ENCODE peak calls at places on chromosomes 6 and 20, in seven cellular contexts. L is A549, T is HCT116, S is retinal pigment epithelial cell, E is IMR-90, X is AG10803, G is esophagus squamous epithelium. I is an unnamed sample.

GRCh38 chr6:151081658-151082057 is 158.1 kb upstream of the AKAP12 start:
- DNase-seq in T (no peak), L (no peak), S (no peak), G (no peak), E (no peak), X (no peak), I (no peak)

GRCh38 chr20:38620501-38620900 is 18.9 kb downstream of the ARHGAP40 start:
- DNase-seq in G (no peak), S (no peak), L (no peak), T (no peak), E (no peak), X (no peak), I (no peak)

GRCh38 chr20:62476074-62476838 is 461 bp upstream of the GATA5 start:
- DNase-seq in L (peak; percentile 48), S (no peak), X (no peak), G (no peak), T (no peak), E (no peak), I (no peak)

GRCh38 chr20:53321596-53321995 is 272.0 kb downstream of the ZNF217 start:
- DNase-seq in L (peak; percentile 7), T (no peak), E (no peak), S (no peak), X (no peak), G (no peak), I (no peak)

GRCh38 chr20:59749293-59749680 is 144.9 kb downstream of the PHACTR3 start:
- DNase-seq in L (no peak), G (no peak), S (no peak), X (peak; percentile 91), T (no peak), E (peak; percentile 53), I (no peak)

GRCh38 chr20:41734506-41734945 is 116.3 kb upstream of the CHD6 start:
- DNase-seq in G (no peak), T (peak; percentile 37), S (no peak), L (peak; percentile 54), X (peak; percentile 35), E (peak; percentile 22), I (peak; percentile 49)

GRCh38 chr20:3358676-3359340 is 48.7 kb downstream of the DNAAF9 start:
- DNase-seq in T (no peak), X (no peak), E (no peak), L (no peak), S (no peak), G (no peak), I (no peak)

GRCh38 chr20:54151511-54152226 is 22.1 kb downstream of the CYP24A1 start:
- DNase-seq in T (no peak), L (peak; percentile 92), S (no peak), X (no peak), E (no peak), G (no peak), I (no peak)

GRCh38 chr6:136289327-136289578 is 393 bp downstream of the BCLAF1 start:
- DNase-seq in S (peak; percentile 64), G (peak; percentile 68), E (peak; percentile 86), T (peak; percentile 76), L (peak; percentile 89), X (peak; percentile 85), I (peak; percentile 90)

GRCh38 chr20:38645980-38646858 is 44.6 kb downstream of the ARHGAP40 start:
- DNase-seq in S (no peak), X (peak; percentile 46), G (peak; percentile 12), T (peak; percentile 43), E (peak; percentile 50), L (peak; percentile 71), I (peak; percentile 72)

GRCh38 chr20:62367483-62368302 is 581 bp upstream of the LAMA5 start:
- DNase-seq in G (no peak), E (no peak), T (no peak), X (no peak), S (no peak), L (peak; percentile 71), I (no peak)

GRCh38 chr6:170424634-170425126 is 118.1 kb downstream of the FAM120B start:
- DNase-seq in S (no peak), T (no peak), E (no peak), L (no peak), G (no peak), X (no peak), I (no peak)

GRCh38 chr6:16821834-16822264 is 60.6 kb upstream of the ATXN1 start:
- DNase-seq in X (no peak), S (no peak), E (no peak), G (no peak), T (no peak), L (no peak), I (no peak)

DNA sequence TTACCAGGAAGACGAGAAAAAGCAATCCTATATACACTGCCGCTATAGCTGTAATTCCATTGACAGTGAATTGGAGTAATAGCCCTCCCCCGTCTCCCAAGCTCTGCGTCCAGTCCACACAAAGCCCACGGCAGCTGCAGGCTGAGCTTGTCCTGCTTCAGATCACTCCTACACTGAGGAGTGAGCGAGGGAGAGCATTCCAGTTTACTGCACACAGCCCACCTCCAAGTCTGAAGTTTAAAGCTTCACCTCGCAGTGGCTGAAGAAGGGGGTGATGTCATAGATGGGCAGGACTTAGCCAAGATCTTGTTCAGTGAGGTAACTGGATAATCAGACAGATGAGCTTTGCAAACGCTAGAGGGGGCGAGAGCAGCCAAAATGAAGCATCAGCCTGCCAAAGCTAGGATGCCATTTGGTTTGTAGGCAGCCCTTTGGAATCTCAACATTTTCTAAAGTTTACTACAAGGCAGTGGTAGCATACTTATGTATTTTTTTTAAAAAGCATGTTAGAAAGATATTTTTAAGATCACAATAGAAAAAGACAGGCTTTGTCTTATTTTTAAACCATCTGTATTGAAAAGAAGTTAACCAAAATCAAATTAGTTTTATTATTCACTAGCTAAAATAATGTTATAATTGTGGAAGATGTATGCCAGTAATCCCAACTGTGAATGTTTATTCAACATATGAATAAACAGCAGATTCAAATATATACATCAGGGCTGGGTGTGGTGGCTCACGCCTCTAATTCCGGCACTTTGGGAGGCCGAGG is at the start of gene FLRT3:
- DNase-seq in X (peak; percentile 90), T (peak; percentile 83), G (no peak), L (peak; percentile 97), E (peak; percentile 96), S (peak; percentile 97), I (peak; percentile 99)
- TF ChIP-seq CTCF in X (peak; percentile 87), T (peak; percentile 70), G (peak; percentile 80), L (peak; percentile 94), E (peak; percentile 86), S (peak; percentile 83), I (peak; percentile 92)

DNA sequence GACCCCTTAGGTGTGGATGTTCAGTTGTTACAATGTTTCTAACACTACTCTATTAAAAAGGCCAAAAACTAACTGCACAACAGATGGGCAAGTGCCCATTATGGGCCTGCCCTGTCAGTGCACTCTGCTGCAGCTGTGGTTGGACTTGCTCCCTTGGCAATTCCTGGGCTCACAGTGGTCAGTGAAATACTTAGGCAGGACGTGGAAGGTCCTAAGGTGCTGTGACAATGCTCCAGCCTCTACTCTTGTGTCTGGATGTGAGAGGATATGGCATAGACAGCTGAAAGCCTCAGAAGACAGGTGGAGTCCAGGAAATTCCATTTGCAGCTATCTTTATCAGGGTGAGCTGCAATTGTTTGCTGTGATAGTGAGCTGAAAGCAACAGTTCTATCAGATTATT is 136.5 kb upstream of the OLIG3 start:
- DNase-seq in E (no peak), S (no peak), L (no peak), X (no peak), G (no peak), T (no peak), I (no peak)
- H3K4me3 ChIP-seq in E (no peak overlapping the region), S (no peak overlapping the region), L (no peak overlapping the region), X (no peak overlapping the region), G (no peak overlapping the region), T (no peak overlapping the region), I (no peak overlapping the region)

DNA sequence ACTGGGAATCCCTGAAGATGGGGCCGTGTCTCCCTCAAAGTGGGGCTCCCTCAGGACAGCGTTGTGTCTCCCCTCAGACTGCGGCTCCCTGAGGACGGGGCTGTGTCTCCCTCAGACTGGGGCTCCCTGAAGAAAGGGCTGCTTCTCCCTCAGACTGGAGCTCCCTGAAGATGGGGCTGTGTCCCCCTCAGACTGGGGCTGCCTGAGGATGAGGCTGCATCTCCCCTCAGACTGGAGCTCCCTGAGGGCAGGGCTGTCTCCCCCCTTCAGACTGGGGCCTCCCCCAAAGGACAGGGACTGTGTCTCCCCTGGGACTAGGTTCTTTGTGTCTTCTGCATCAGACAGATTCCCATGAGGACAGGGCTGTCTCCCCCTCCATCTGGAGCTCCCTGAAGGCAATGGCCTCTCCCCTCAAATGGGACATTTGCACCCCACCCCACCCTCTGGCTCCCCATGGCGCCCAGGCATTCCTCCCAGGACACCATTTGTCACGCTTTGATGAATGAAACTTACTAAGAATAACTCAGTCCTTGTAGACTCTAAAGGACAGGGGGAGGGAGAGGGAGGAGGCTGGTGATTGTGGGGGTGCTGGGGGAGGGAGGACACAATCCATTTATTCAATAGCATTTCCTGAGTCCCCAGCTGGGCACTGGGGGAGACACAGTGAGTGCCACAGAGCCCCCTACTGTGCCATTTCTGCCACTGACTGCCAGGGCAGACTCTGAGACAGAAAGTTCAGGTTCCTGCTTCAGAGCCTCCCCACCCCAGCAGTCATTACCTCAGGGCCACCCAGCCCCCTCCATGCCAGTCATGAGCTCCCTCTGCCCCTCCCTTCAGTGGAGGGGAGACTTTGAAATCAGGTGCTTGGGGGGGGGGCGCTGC is 122.4 kb downstream of the MRPL14 start:
- DNase-seq in X (no peak), S (no peak), E (peak; percentile 33), G (no peak), L (peak; percentile 39), T (no peak), I (no peak)
- TF ChIP-seq CTCF in X (peak; percentile 39), S (peak; percentile 67), E (peak; percentile 51), G (no peak), L (peak; percentile 33), T (peak; percentile 50), I (peak; percentile 10)

GRCh38 chr6:52998603-52999002 is 3.5 kb upstream of the GSTA4 start:
- DNase-seq in S (no peak), E (no peak), L (no peak), X (no peak), T (no peak), G (no peak), I (no peak)

GRCh38 chr6:52994789-52995078 is 350 bp downstream of the GSTA4 start:
- DNase-seq in T (no peak), E (peak; percentile 8), S (no peak), X (peak; percentile 4), G (no peak), L (no peak), I (no peak)

GRCh38 chr6:52994031-52994788 is 874 bp downstream of the GSTA4 start:
- DNase-seq in T (no peak), E (peak; percentile 51), S (no peak), G (no peak), X (peak; percentile 41), L (peak; percentile 7), I (peak; percentile 43)

GRCh38 chr6:52993461-52993860 is 1.6 kb downstream of the GSTA4 start:
- DNase-seq in T (no peak), G (no peak), L (no peak), S (no peak), E (no peak), X (peak; percentile 3), I (no peak)

DNA sequence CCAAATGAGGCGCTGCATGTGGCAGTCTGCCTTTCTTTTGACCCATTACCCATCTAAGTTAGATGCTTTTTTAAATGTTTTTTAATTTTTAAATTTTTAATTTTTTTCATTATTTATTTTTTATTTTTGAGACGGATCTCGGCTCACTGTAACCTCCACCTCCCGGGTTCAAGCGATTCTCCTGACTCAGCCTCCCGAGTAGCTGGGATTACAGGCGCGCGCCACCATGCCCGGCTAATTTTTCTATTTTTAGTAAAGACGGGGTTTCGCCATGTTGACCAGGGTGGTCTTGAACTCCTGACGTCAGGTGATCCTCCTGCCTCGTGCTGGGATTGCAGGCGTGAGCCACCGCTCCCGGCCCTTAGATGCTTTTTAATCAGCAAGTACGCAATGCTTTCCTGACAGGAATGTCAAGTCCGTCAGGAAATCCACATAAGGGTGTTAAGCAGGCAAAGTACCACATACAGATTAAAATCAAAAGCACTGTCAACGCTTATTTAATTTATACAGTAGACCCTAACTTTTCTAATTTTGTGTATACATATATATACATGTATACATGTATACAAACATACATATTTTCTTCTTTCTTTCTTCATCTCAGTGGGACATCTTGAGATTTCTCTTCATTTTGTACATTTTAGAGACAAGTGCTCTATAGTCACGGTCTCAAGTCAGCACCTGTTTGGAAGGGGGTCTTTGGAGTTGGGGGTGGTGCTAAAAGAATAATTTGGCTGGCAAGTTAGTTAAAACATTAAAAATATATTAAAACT is 1.0 kb upstream of the GSTA4 start:
- DNase-seq in T (peak; percentile 76), S (peak; percentile 59), L (peak; percentile 78), G (no peak), X (peak; percentile 87), E (peak; percentile 91), I (peak; percentile 83)
- H3K4me3 ChIP-seq in T (peak overlapping the region; percentile 21), S (peak overlapping the region; percentile 34), L (peak overlapping the region; percentile 45), G (peak overlapping the region; percentile 80), X (peak overlapping the region; percentile 1), E (peak overlapping the region; percentile 4), I (peak overlapping the region; percentile 6)